ENCODE peak calls at places on chromosomes 12 and 14, in seven cellular contexts. S is right atrium auricular region, Q is thoracic aorta, O is body of pancreas, T is lung, Y is heart right ventricle, E is fibroblast of lung. K is an unnamed sample.

GRCh38 chr12:1993871-1994371 is 10.3 kb downstream of the DCP1B start:
- DNase-seq in S (no peak), Q (no peak), O (no peak), T (no peak), Y (no peak), E (peak; percentile 93), K (no peak)

GRCh38 chr12:96193725-96194571 is at the start of gene ELK3:
- DNase-seq in S (peak; percentile 75), Q (no peak), O (peak; percentile 74), T (peak; percentile 60), Y (peak; percentile 78), E (peak; percentile 72), K (no peak)

GRCh38 chr14:71625175-71625574 is 307.1 kb upstream of the RGS6 start:
- DNase-seq in S (no peak), Q (no peak), O (no peak), T (no peak), Y (no peak), E (no peak), K (no peak)

GRCh38 chr12:108728820-108729611 is 2.3 kb downstream of the CORO1C start:
- DNase-seq in S (no peak), Q (no peak), O (no peak), T (no peak), Y (no peak), E (no peak), K (no peak)

GRCh38 chr12:99983721-99984258 is 946 bp downstream of the ANKS1B start:
- DNase-seq in S (no peak), Q (no peak), O (peak; percentile 3), T (no peak), Y (no peak), E (peak; percentile 4), K (no peak)

GRCh38 chr14:54711812-54712211 is 144.9 kb downstream of the SAMD4A start:
- DNase-seq in S (no peak), Q (no peak), O (no peak), T (no peak), Y (no peak), E (no peak), K (no peak)

GRCh38 chr12:93784339-93785086 is 107.3 kb downstream of the CRADD start:
- DNase-seq in S (peak; percentile 73), Q (no peak), O (peak; percentile 71), T (no peak), Y (no peak), E (peak; percentile 89), K (peak; percentile 51)

GRCh38 chr12:126493366-126494108 is 1428.3 kb downstream of the AACS start:
- DNase-seq in S (no peak), Q (no peak), O (no peak), T (no peak), Y (no peak), E (no peak), K (peak; percentile 81)

GRCh38 chr14:60648169-60648933 is 926 bp downstream of the SIX1 start:
- DNase-seq in S (no peak), Q (no peak), O (no peak), T (no peak), Y (no peak), E (no peak), K (no peak)

GRCh38 chr14:93132472-93133065 is 16.8 kb upstream of the ITPK1 start:
- DNase-seq in S (no peak), Q (no peak), O (peak; percentile 85), T (no peak), Y (no peak), E (peak; percentile 51), K (no peak)

GRCh38 chr12:54723653-54724256 is 75.6 kb upstream of the DCD start:
- DNase-seq in S (no peak), Q (no peak), O (no peak), T (no peak), Y (no peak), E (peak; percentile 17), K (no peak)

GRCh38 chr12:103783744-103784664 is 57.0 kb downstream of the NT5DC3 start:
- DNase-seq in S (no peak), Q (no peak), O (peak; percentile 64), T (no peak), Y (no peak), E (no peak), K (peak; percentile 36)

GRCh38 chr14:61343991-61344405 is 22.6 kb downstream of the PRKCH start:
- DNase-seq in S (no peak), Q (no peak), O (peak; percentile 40), T (no peak), Y (no peak), E (no peak), K (no peak)

GRCh38 chr12:93913845-93914244 is 234.5 kb upstream of the PLXNC1 start:
- DNase-seq in S (no peak), Q (no peak), O (no peak), T (no peak), Y (no peak), E (peak; percentile 43), K (peak; percentile 48)

GRCh38 chr12:25005376-25005775 is 56.5 kb upstream of the BCAT1 start:
- DNase-seq in S (no peak), Q (no peak), O (no peak), T (no peak), Y (no peak), E (no peak), K (no peak)

GRCh38 chr12:74446466-74446865 is 91.2 kb upstream of the ATXN7L3B start:
- DNase-seq in S (no peak), Q (no peak), O (no peak), T (no peak), Y (no peak), E (no peak), K (no peak)

GRCh38 chr14:50082308-50082742 is 34.0 kb downstream of the VCPKMT start:
- DNase-seq in S (no peak), Q (no peak), O (no peak), T (no peak), Y (no peak), E (no peak), K (no peak)

GRCh38 chr12:115598827-115599226 is 678.7 kb downstream of the MED13L start:
- DNase-seq in S (no peak), Q (no peak), O (no peak), T (no peak), Y (peak; percentile 10), E (peak; percentile 16), K (no peak)

GRCh38 chr12:102694913-102695312 is 214.6 kb upstream of the IGF1 start:
- DNase-seq in S (no peak), Q (no peak), O (no peak), T (no peak), Y (no peak), E (no peak), K (no peak)

DNA sequence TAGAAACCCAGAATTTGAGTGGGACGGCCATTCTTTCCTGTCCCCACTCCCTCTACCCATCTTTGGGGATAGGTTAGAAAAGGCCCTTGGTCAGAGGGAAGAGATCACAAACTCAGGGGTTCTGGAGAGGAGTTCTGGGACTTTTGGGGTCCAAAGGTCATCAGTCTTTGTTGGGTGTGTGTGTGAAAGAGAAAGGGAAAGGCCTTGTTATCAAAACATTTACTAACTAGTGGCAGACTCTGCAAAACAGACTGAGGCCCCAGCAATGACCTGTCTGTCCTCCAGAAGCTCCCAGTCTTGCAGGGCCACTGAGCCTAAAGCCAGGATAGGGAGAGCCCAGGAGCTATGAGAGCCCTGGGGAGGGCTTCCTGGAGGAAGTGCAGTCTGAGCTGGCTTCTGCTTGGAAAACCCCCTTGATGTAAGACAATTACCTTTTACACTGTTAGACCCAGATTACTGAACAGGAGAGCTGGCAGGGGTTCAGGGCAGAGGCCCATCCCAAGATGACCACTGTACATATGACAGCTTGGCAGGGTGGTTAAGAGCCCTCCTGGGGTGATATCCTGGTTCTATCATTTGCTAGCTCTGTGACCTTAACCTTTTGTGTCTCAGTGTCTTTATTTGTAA is 429.1 kb upstream of the CCDC196 start:
- DNase-seq in S (no peak), Q (no peak), O (no peak), T (no peak), Y (no peak), E (no peak), K (no peak)
- H3K27ac ChIP-seq in S (no peak overlapping the region), Q (no peak overlapping the region), O (no peak overlapping the region), T (no peak overlapping the region), Y (no peak overlapping the region), E (no peak overlapping the region), K (no peak overlapping the region)

GRCh38 chr12:65941388-65941787 is 117.1 kb downstream of the HMGA2 start:
- DNase-seq in S (no peak), Q (no peak), O (no peak), T (no peak), Y (no peak), E (peak; percentile 98), K (peak; percentile 75)
- H3K4me1 ChIP-seq in S (no peaks in the 10 kb centered on the region), Q (peaks cover 7% of the 10 kb centered on the region), O (peaks cover 8% of the 10 kb centered on the region), T (no peaks in the 10 kb centered on the region), Y (peaks cover 19% of the 10 kb centered on the region), E (peaks cover 27% of the 10 kb centered on the region), K (peaks cover 58% of the 10 kb centered on the region)

GRCh38 chr14:65103150-65103760 is 938 bp upstream of the MAX start:
- DNase-seq in S (no peak), Q (no peak), O (peak; percentile 25), T (no peak), Y (no peak), E (peak; percentile 28), K (no peak)
- TF ChIP-seq CTCF in S (no peak), Q (no peak), O (no peak), T (no peak), Y (no peak), E (no peak), K (peak; percentile 42)

GRCh38 chr12:42144174-42144423 is 575 bp downstream of the GXYLT1 start:
- DNase-seq in S (no peak), Q (no peak), O (peak; percentile 11), T (no peak), Y (no peak), E (no peak), K (no peak)
- H3K27ac ChIP-seq in S (peak overlapping the region; percentile 88), Q (peak overlapping the region; percentile 75), O (peak overlapping the region; percentile 94), T (peak overlapping the region; percentile 98), Y (peak overlapping the region; percentile 81), E (peak overlapping the region; percentile 46), K (peak overlapping the region; percentile 54)

GRCh38 chr12:106581543-106582263 is 1.1 kb upstream of the RFX4 start:
- DNase-seq in S (no peak), Q (no peak), O (no peak), T (no peak), Y (no peak), E (no peak), K (no peak)
- H3K4me1 ChIP-seq in S (no peaks in the 10 kb centered on the region), Q (peaks cover 21% of the 10 kb centered on the region), O (peaks cover 53% of the 10 kb centered on the region), T (peaks cover 10% of the 10 kb centered on the region), Y (peaks cover 43% of the 10 kb centered on the region), E (no peaks in the 10 kb centered on the region), K (no peaks in the 10 kb centered on the region)

DNA sequence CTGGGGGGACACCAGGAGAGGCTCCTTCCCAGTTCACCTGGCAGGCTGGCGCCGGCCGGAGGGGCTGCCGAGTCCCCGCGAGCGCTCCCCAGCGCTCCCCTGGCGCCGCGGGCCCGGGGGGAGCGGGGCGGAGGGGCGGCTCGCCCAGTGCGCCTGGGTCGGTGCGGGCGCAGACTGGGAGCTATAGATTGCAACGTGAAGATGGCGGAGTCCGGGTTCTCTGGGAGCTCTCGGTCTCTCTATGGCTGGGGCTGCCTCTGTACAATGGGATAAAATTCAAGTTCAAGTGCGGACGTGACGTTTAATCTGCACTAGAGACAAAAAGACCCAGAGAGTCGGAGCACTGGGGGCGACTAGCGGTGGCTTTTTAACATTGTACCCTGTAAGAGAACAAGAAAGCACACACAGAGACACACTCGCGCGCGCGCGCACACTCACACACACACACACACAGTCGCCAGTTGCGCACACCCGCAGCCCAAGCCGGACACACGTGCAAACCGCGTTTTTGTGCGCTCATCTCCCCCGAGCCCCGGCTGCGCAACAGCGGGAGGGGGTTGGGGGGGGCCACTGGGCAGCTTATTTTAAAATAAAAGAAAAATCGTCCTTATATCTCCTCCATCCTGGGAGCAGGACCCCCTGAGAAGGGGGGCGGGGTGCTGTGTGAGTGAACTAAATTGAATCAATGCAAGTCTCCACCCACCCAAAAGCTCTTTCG is at the start of gene BCL11B:
- DNase-seq in S (no peak), Q (peak; percentile 33), O (peak; percentile 59), T (peak; percentile 57), Y (peak; percentile 46), E (peak; percentile 82), K (peak; percentile 94)
- TF ChIP-seq CTCF in S (peak; percentile 47), Q (peak; percentile 35), O (peak; percentile 39), T (peak; percentile 20), Y (no peak), E (peak; percentile 61), K (peak; percentile 87)

K was measured in foreskin keratinocyte.